ENCODE peak calls at places on chromosomes 13 and 19, in seven cellular contexts. I, G, X, U, V, T and O are unnamed samples.

GRCh38 chr19:48568345-48568886 is 16.4 kb downstream of the SULT2B1 start:
- DNase-seq in I (peak), G (peak), X (peak), U (peak), V (peak), T (peak), O (peak)

GRCh38 chr13:49063526-49063925 is 87.8 kb downstream of the FNDC3A start:
- DNase-seq in I (no peak), G (no peak), X (no peak), U (no peak), V (no peak), T (no peak), O (no peak)

GRCh38 chr13:45751882-45752281 is 49.8 kb downstream of the CBY2 start:
- DNase-seq in I (no peak), G (no peak), X (no peak), U (no peak), V (no peak), T (no peak), O (no peak)

GRCh38 chr13:44305845-44306244 is 67.8 kb upstream of the SERP2 start:
- DNase-seq in I (no peak), G (no peak), X (no peak), U (no peak), V (no peak), T (no peak), O (no peak)

GRCh38 chr19:46722421-46723022 is 5.6 kb upstream of the PRKD2 start:
- DNase-seq in I (no peak), G (no peak), X (no peak), U (no peak), V (no peak), T (no peak), O (no peak)

GRCh38 chr13:77637583-77637982 is 59.9 kb upstream of the SLAIN1 start:
- DNase-seq in I (no peak), G (no peak), X (no peak), U (no peak), V (no peak), T (no peak), O (no peak)

GRCh38 chr13:33441015-33441414 is 155.5 kb upstream of the STARD13 start:
- DNase-seq in I (no peak), G (peak), X (no peak), U (no peak), V (no peak), T (no peak), O (peak)

GRCh38 chr19:49182848-49183375 is 25.3 kb downstream of the TRPM4 start:
- DNase-seq in I (no peak), G (no peak), X (no peak), U (no peak), V (no peak), T (no peak), O (no peak)

GRCh38 chr19:38266981-38267597 is 2.7 kb downstream of the SPINT2 start:
- DNase-seq in I (no peak), G (peak), X (peak), U (no peak), V (no peak), T (no peak), O (peak)

GRCh38 chr19:2888739-2889224 is 11.9 kb upstream of the ZNF57 start:
- DNase-seq in I (no peak), G (no peak), X (no peak), U (no peak), V (no peak), T (peak), O (peak)

GRCh38 chr19:1038995-1039645 is 787 bp upstream of the ABCA7 start:
- DNase-seq in I (no peak), G (no peak), X (no peak), U (no peak), V (no peak), T (no peak), O (no peak)

GRCh38 chr13:44386932-44387556 is 13.4 kb downstream of the SERP2 start:
- DNase-seq in I (no peak), G (no peak), X (no peak), U (no peak), V (no peak), T (no peak), O (no peak)

GRCh38 chr13:33205804-33206221 is 79.7 kb downstream of the STARD13 start:
- DNase-seq in I (no peak), G (no peak), X (no peak), U (no peak), V (no peak), T (peak), O (peak)

GRCh38 chr19:22612316-22612715 is 21.8 kb upstream of the ZNF492 start:
- DNase-seq in I (no peak), G (no peak), X (no peak), U (no peak), V (no peak), T (no peak), O (no peak)

GRCh38 chr19:51158474-51159129 is 16.5 kb downstream of the SIGLEC7 start:
- DNase-seq in I (no peak), G (peak), X (no peak), U (no peak), V (no peak), T (no peak), O (peak)

GRCh38 chr13:34364633-34365032 is 546.7 kb downstream of the RFC3 start:
- DNase-seq in I (no peak), G (no peak), X (no peak), U (no peak), V (no peak), T (no peak), O (no peak)

GRCh38 chr19:2650515-2650914 is 52.0 kb downstream of the GNG7 start:
- DNase-seq in I (no peak), G (no peak), X (no peak), U (no peak), V (no peak), T (no peak), O (peak)

GRCh38 chr13:77786888-77787287 is 89.4 kb downstream of the SLAIN1 start:
- DNase-seq in I (no peak), G (no peak), X (no peak), U (no peak), V (no peak), T (no peak), O (no peak)

GRCh38 chr13:105343134-105343806 is 1192.2 kb downstream of the EFNB2 start:
- DNase-seq in I (no peak), G (no peak), X (no peak), U (no peak), V (no peak), T (no peak), O (no peak)

GRCh38 chr13:76854894-76855293 is 31.3 kb downstream of the KCTD12 start:
- DNase-seq in I (no peak), G (no peak), X (no peak), U (no peak), V (no peak), T (no peak), O (no peak)

GRCh38 chr19:46713781-46714522 is 3.0 kb downstream of the PRKD2 start:
- DNase-seq in I (peak), G (peak), X (peak), U (peak), V (peak), T (peak), O (peak)

GRCh38 chr19:52398091-52398461 is 427 bp downstream of the ZNF528 start:
- DNase-seq in I (no peak), G (no peak), X (no peak), U (no peak), V (no peak), T (no peak), O (peak)

GRCh38 chr19:52397310-52398090 is at the start of gene ZNF528:
- DNase-seq in I (peak), G (peak), X (peak), U (peak), V (peak), T (peak), O (peak)
- TF ChIP-seq POLR2A in I (peak), G (no peak), X (peak), U (no peak), V (no peak), T (peak), O (peak)

DNA sequence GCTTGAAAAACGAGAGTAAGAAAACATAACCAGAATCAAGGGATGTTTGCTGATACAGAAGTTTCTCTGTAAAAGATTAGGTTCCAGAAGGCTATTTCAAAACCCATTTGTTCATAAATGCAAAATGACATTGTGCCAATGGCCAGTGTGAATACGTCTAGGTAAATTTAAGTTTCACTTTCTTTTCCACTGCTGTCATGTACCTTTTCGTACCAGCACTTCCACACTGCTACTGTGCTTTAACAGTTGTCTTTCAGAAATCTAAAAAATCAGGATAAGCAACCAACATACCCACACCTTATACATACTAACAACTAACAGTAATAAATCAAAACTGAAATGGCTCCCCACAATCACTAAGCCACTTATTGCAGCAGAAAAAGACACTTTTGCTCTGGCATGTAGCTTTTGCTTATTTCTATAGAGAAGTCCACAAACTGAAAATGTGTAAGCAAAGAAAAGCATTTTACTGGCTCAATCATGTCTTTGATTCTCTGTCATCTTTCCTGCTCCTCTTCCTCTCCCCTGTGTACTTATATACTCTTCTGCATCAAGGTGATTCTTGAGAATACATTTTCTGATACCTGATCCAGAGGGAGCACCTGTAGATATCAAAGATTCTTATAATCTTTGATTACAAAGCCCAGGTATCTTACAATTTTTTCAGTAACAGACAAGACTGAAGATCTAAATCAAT is 34.3 kb downstream of the ELF1 start:
- DNase-seq in I (no peak), G (no peak), X (no peak), U (no peak), V (no peak), T (no peak), O (no peak)
- H3K27ac ChIP-seq in I (peak), G (no peak), X (peak), U (peak), V (peak), T (peak), O (peak)

DNA sequence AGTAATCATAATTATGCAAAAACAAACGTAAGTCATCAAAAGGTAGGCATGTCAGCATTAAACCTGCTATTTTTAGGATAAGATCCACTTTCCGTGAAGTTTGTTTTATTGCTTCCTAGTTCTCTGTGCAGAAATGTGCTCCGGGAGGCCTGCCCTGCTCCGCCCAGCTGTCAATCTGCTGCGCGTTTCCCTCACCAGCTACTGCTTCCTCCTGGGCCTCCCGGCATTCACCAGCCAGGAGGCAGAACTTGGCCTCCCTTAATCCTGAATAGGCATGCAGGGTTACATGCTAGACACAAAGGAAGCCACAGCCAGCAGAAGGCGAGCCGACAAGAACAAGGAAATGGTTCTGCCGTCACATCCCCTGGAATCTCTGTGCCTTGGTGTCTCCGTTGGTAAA is 386.2 kb downstream of the IRS2 start:
- DNase-seq in I (no peak), G (no peak), X (peak), U (no peak), V (no peak), T (no peak), O (peak)
- TF ChIP-seq POLR2A in I (no peak), G (no peak), X (no peak), U (no peak), V (no peak), T (no peak), O (no peak)

DNA sequence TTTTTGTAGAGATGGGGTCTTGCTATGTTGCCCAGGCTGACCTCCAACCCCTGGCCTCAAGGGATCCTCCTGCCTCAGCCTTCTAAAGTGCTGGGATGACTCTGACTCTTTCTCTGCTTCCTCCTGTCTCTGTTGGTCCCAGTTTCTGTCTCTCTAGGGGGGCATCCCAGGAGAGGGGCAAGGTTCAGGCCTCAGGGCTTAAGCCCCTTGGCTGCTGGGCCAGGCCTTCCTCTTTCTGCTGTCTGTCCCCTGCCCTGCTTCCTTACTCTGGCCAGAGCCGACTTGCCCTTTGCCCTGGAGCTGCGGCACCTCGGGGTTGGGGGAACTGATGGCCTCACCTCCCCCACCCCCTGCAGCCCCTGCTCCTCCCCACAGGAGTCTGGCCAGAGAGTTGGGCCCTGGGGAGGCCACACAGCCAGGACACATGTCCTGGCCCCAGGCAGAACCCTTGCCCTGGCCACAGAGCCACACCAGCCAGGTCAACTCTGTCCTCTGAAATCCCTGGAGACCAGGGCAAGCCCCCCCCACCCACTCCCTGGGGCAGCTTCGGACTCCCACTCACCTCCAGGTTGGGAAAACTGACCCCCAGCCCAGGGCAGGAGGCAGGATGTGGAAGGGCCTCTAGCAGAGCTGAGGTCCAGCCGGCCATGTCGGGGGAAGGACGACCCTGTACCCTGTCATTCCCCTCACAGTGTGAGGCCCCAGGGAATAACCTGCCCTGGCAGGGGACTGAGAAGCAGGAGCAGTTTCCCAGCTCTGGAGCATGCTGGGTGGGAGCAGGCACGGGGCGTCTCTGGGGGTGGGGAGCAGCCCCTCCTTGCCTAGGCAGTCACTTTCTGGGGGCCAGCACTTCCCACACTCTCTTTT is 23.7 kb downstream of the CEBPA start:
- DNase-seq in I (no peak), G (no peak), X (no peak), U (no peak), V (no peak), T (no peak), O (peak)
- H3K27ac ChIP-seq in I (no peak), G (no peak), X (no peak), U (no peak), V (no peak), T (no peak), O (no peak)

GRCh38 chr13:113393572-113394503 is 29.9 kb upstream of the GRTP1 start:
- DNase-seq in I (peak), G (peak), X (peak), U (no peak), V (peak), T (peak), O (peak)
- TF ChIP-seq POLR2A in I (peak), G (no peak), X (no peak), U (no peak), V (no peak), T (no peak), O (no peak)

GRCh38 chr13:75263741-75264407 is 218.1 kb downstream of the TBC1D4 start:
- DNase-seq in I (no peak), G (no peak), X (no peak), U (no peak), V (no peak), T (no peak), O (no peak)
- H3K27ac ChIP-seq in I (no peak), G (no peak), X (no peak), U (no peak), V (no peak), T (no peak), O (no peak)

GRCh38 chr19:3950871-3951861 is 18.3 kb downstream of the NMRK2 start:
- DNase-seq in I (no peak), G (no peak), X (no peak), U (peak), V (no peak), T (peak), O (peak)
- TF ChIP-seq POLR2A in I (no peak), G (no peak), X (no peak), U (peak), V (no peak), T (no peak), O (no peak)

GRCh38 chr13:109389456-109389855 is 396.9 kb downstream of the IRS2 start:
- DNase-seq in I (no peak), G (no peak), X (no peak), U (no peak), V (no peak), T (no peak), O (no peak)
- H3K27ac ChIP-seq in I (peak), G (no peak), X (no peak), U (no peak), V (no peak), T (no peak), O (no peak)